ENCODE peak calls at places on chromosome 20, in six cellular contexts. One of them, this sample, is unnamed.

GRCh38 chr20:4439461-4439860 is 282.2 kb upstream of the PRND start:
- DNase-seq in neuronal stem cell: no peak
- DNase-seq in GM23248: no peak
- DNase-seq in neural progenitor cell: no peak
- DNase-seq in fibroblast of lung: no peak
- DNase-seq in endothelial cell of umbilical vein: no peak
- DNase-seq in this sample: no peak

GRCh38 chr20:35059612-35060011 is 33.0 kb downstream of the TRPC4AP start:
- DNase-seq in neuronal stem cell: no peak
- DNase-seq in GM23248: no peak
- DNase-seq in neural progenitor cell: no peak
- DNase-seq in fibroblast of lung: no peak
- DNase-seq in endothelial cell of umbilical vein: no peak
- DNase-seq in this sample: no peak

GRCh38 chr20:1330075-1330830 is 1.3 kb upstream of the SDCBP2 start:
- DNase-seq in neuronal stem cell: no peak
- DNase-seq in GM23248: peak; percentile 76
- DNase-seq in neural progenitor cell: no peak
- DNase-seq in fibroblast of lung: no peak
- DNase-seq in endothelial cell of umbilical vein: no peak
- DNase-seq in this sample: no peak

GRCh38 chr20:39116020-39116419 is 153.9 kb downstream of the DHX35 start:
- DNase-seq in neuronal stem cell: no peak
- DNase-seq in GM23248: no peak
- DNase-seq in neural progenitor cell: no peak
- DNase-seq in fibroblast of lung: no peak
- DNase-seq in endothelial cell of umbilical vein: no peak
- DNase-seq in this sample: no peak

GRCh38 chr20:44720617-44720993 is 5.4 kb downstream of the CCN5 start:
- DNase-seq in neuronal stem cell: no peak
- DNase-seq in GM23248: peak; percentile 93
- DNase-seq in neural progenitor cell: no peak
- DNase-seq in fibroblast of lung: peak; percentile 71
- DNase-seq in endothelial cell of umbilical vein: no peak
- DNase-seq in this sample: no peak

GRCh38 chr20:20318318-20319161 is 49.4 kb upstream of the INSM1 start:
- DNase-seq in neuronal stem cell: no peak
- DNase-seq in GM23248: peak; percentile 21
- DNase-seq in neural progenitor cell: no peak
- DNase-seq in fibroblast of lung: no peak
- DNase-seq in endothelial cell of umbilical vein: no peak
- DNase-seq in this sample: no peak

GRCh38 chr20:56985286-56985685 is 281.2 kb downstream of the BMP7 start:
- DNase-seq in neuronal stem cell: no peak
- DNase-seq in GM23248: peak; percentile 41
- DNase-seq in neural progenitor cell: no peak
- DNase-seq in fibroblast of lung: peak; percentile 28
- DNase-seq in endothelial cell of umbilical vein: no peak
- DNase-seq in this sample: peak; percentile 72

GRCh38 chr20:10708342-10709185 is 34.8 kb upstream of the JAG1 start:
- DNase-seq in neuronal stem cell: peak; percentile 73
- DNase-seq in GM23248: peak; percentile 72
- DNase-seq in neural progenitor cell: peak; percentile 86
- DNase-seq in fibroblast of lung: peak; percentile 90
- DNase-seq in endothelial cell of umbilical vein: peak; percentile 49
- DNase-seq in this sample: peak; percentile 66

GRCh38 chr20:57071283-57071701 is 195.1 kb downstream of the BMP7 start:
- DNase-seq in neuronal stem cell: no peak
- DNase-seq in GM23248: peak; percentile 46
- DNase-seq in neural progenitor cell: peak; percentile 77
- DNase-seq in fibroblast of lung: no peak
- DNase-seq in endothelial cell of umbilical vein: no peak
- DNase-seq in this sample: no peak

GRCh38 chr20:59403962-59404314 is 103.5 kb downstream of the EDN3 start:
- DNase-seq in neuronal stem cell: no peak
- DNase-seq in GM23248: no peak
- DNase-seq in neural progenitor cell: no peak
- DNase-seq in fibroblast of lung: no peak
- DNase-seq in endothelial cell of umbilical vein: no peak
- DNase-seq in this sample: no peak

GRCh38 chr20:44832724-44833123 is 22.4 kb upstream of the RIMS4 start:
- DNase-seq in neuronal stem cell: no peak
- DNase-seq in GM23248: peak; percentile 35
- DNase-seq in neural progenitor cell: no peak
- DNase-seq in fibroblast of lung: no peak
- DNase-seq in endothelial cell of umbilical vein: no peak
- DNase-seq in this sample: peak; percentile 16

GRCh38 chr20:64239449-64240242 is 15.9 kb upstream of the PCMTD2 start:
- DNase-seq in neuronal stem cell: no peak
- DNase-seq in GM23248: no peak
- DNase-seq in neural progenitor cell: no peak
- DNase-seq in fibroblast of lung: no peak
- DNase-seq in endothelial cell of umbilical vein: no peak
- DNase-seq in this sample: no peak

GRCh38 chr20:33917813-33918525 is 75.7 kb upstream of the RALY start:
- DNase-seq in neuronal stem cell: no peak
- DNase-seq in GM23248: no peak
- DNase-seq in neural progenitor cell: no peak
- DNase-seq in fibroblast of lung: no peak
- DNase-seq in endothelial cell of umbilical vein: no peak
- DNase-seq in this sample: no peak

GRCh38 chr20:59828478-59829414 is 104.7 kb downstream of the SYCP2 start:
- DNase-seq in neuronal stem cell: no peak
- DNase-seq in GM23248: no peak
- DNase-seq in neural progenitor cell: no peak
- DNase-seq in fibroblast of lung: no peak
- DNase-seq in endothelial cell of umbilical vein: no peak
- DNase-seq in this sample: no peak

GRCh38 chr20:9507544-9508239 is 6.7 kb upstream of the LAMP5 start:
- DNase-seq in neuronal stem cell: no peak
- DNase-seq in GM23248: no peak
- DNase-seq in neural progenitor cell: no peak
- DNase-seq in fibroblast of lung: no peak
- DNase-seq in endothelial cell of umbilical vein: no peak
- DNase-seq in this sample: no peak

GRCh38 chr20:58361549-58361948 is 27.5 kb upstream of the VAPB start:
- DNase-seq in neuronal stem cell: no peak
- DNase-seq in GM23248: peak; percentile 58
- DNase-seq in neural progenitor cell: no peak
- DNase-seq in fibroblast of lung: peak; percentile 54
- DNase-seq in endothelial cell of umbilical vein: no peak
- DNase-seq in this sample: no peak

GRCh38 chr20:20413801-20414200 is 45.9 kb downstream of the INSM1 start:
- DNase-seq in neuronal stem cell: no peak
- DNase-seq in GM23248: peak; percentile 2
- DNase-seq in neural progenitor cell: peak; percentile 62
- DNase-seq in fibroblast of lung: peak; percentile 17
- DNase-seq in endothelial cell of umbilical vein: no peak
- DNase-seq in this sample: no peak

GRCh38 chr20:5313916-5314315 is 2.8 kb downstream of the PROKR2 start:
- DNase-seq in neuronal stem cell: no peak
- DNase-seq in GM23248: no peak
- DNase-seq in neural progenitor cell: no peak
- DNase-seq in fibroblast of lung: no peak
- DNase-seq in endothelial cell of umbilical vein: no peak
- DNase-seq in this sample: no peak

GRCh38 chr20:52682271-52682670 is 289.9 kb upstream of the TSHZ2 start:
- DNase-seq in neuronal stem cell: no peak
- DNase-seq in GM23248: no peak
- DNase-seq in neural progenitor cell: no peak
- DNase-seq in fibroblast of lung: no peak
- DNase-seq in endothelial cell of umbilical vein: no peak
- DNase-seq in this sample: no peak

GRCh38 chr20:1418335-1418734 is 25.5 kb upstream of the FKBP1A start:
- DNase-seq in neuronal stem cell: no peak
- DNase-seq in GM23248: peak; percentile 72
- DNase-seq in neural progenitor cell: no peak
- DNase-seq in fibroblast of lung: peak; percentile 15
- DNase-seq in endothelial cell of umbilical vein: peak; percentile 65
- DNase-seq in this sample: peak; percentile 81

GRCh38 chr20:25466846-25467245 is 59.4 kb downstream of the GINS1 start:
- DNase-seq in neuronal stem cell: no peak
- DNase-seq in GM23248: no peak
- DNase-seq in neural progenitor cell: no peak
- DNase-seq in fibroblast of lung: no peak
- DNase-seq in endothelial cell of umbilical vein: no peak
- DNase-seq in this sample: no peak

GRCh38 chr20:25467441-25467840 is 60.0 kb downstream of the GINS1 start:
- DNase-seq in neuronal stem cell: no peak
- DNase-seq in GM23248: no peak
- DNase-seq in neural progenitor cell: no peak
- DNase-seq in fibroblast of lung: no peak
- DNase-seq in endothelial cell of umbilical vein: no peak
- DNase-seq in this sample: no peak

GRCh38 chr20:25470045-25470444 is 62.6 kb downstream of the GINS1 start:
- DNase-seq in neuronal stem cell: peak; percentile 23
- DNase-seq in GM23248: peak; percentile 23
- DNase-seq in neural progenitor cell: peak; percentile 68
- DNase-seq in fibroblast of lung: peak; percentile 30
- DNase-seq in endothelial cell of umbilical vein: peak; percentile 36
- DNase-seq in this sample: peak; percentile 18

GRCh38 chr20:25469558-25469957 is 62.1 kb downstream of the GINS1 start:
- DNase-seq in neuronal stem cell: no peak
- DNase-seq in GM23248: no peak
- DNase-seq in neural progenitor cell: no peak
- DNase-seq in fibroblast of lung: no peak
- DNase-seq in endothelial cell of umbilical vein: no peak
- DNase-seq in this sample: no peak

DNA sequence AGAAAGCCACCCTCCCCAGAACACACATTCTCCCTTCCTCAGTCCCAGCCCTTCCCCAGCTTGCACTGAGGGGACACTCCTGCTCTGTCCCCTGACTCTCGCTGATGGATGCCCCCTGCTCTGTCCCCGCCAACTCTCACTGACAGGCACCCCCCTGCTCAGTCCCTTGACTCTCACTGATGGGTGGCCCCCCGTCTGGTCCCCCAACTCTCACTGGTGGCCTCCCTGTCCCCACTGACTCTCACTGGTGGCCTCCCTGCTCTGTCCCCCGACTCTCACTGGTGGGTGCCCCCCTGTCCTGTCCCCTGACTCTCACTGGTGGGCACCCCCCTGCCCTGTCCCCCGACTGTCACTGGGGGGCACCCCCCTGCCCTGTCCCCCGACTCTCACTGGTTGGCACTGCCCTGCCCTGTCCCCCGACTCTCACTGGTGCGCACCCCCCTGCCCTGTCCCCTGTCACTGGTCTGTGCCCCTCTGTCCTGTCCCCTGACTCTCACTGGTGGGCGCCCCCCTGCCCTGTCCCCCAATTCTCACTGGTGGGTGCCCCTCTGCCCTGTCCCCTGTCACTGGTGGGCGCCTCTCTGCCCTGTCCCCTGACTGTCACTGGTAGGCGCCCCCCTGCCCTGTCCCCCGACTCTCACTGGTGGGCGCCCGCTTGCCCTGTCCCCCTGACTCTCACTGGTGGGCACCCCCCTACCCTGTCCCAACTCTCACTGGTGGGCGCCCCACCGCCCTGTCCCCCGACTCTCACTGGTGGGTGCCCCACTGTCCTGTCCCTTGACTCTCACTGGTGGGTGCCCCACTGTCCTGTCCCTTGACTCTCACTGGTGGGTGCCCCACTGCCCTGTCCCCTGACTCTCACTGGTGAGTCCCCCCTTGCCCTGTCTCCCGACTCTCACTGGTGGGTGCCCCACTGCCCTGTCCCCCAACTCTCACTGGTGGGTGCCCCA is 60.9 kb downstream of the GINS1 start:
- DNase-seq in neuronal stem cell: no peak
- DNase-seq in GM23248: no peak
- DNase-seq in neural progenitor cell: no peak
- DNase-seq in fibroblast of lung: no peak
- DNase-seq in endothelial cell of umbilical vein: no peak
- DNase-seq in this sample: no peak
- H3K36me3 ChIP-seq in neuronal stem cell: peaks cover 26% of the 10 kb centered on the region
- H3K36me3 ChIP-seq in GM23248: no peaks in the 10 kb centered on the region
- H3K36me3 ChIP-seq in neural progenitor cell: no peaks in the 10 kb centered on the region
- H3K36me3 ChIP-seq in fibroblast of lung: no peaks in the 10 kb centered on the region
- H3K36me3 ChIP-seq in endothelial cell of umbilical vein: peaks cover 4% of the 10 kb centered on the region
- H3K36me3 ChIP-seq in this sample: no peaks in the 10 kb centered on the region

DNA sequence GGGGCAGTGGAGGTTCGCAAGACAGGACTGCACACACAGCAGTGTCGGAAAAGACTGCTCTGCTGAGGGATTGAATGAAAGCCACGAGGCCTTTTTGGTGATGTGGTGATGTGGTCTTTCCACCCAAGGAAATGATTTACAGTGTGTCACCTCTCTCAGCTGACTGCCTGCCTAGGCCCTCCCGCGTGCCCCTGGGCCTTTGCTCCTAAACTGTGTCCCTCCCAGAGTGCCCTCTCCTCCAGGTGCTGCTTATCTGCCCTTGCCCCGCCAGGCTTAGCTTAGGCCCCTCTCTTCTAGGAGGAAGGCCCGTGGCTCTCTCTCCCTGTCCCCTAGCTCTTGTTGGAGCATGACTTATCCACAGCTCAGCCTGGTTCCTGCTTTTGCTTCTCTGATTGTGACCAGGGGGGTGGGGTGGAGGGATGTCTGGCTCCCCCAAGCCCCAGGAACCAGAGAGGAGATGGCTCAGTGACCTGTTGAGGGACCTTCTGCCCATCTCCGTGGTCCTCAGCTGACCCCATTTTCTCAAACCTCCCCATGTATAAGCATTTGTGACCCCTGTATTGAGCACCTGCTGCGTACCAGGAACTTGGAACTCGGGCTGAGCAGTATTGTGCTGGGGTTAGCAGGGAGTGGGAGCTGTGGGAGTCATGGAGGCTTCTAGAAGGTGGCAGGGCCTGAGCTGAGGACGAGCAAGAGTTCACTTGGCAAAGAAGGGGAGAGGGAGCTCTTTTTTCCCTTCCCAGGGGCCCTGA is 2.1 kb downstream of the SRC start:
- DNase-seq in neuronal stem cell: no peak
- DNase-seq in GM23248: peak; percentile 49
- DNase-seq in neural progenitor cell: no peak
- DNase-seq in fibroblast of lung: no peak
- DNase-seq in endothelial cell of umbilical vein: no peak
- DNase-seq in this sample: no peak
- H3K27ac ChIP-seq in neuronal stem cell: no peak overlapping the region
- H3K27ac ChIP-seq in GM23248: peak overlapping the region; percentile 40
- H3K27ac ChIP-seq in neural progenitor cell: no peak overlapping the region
- H3K27ac ChIP-seq in fibroblast of lung: no peak overlapping the region
- H3K27ac ChIP-seq in endothelial cell of umbilical vein: no peak overlapping the region
- H3K27ac ChIP-seq in this sample: no peak overlapping the region

DNA sequence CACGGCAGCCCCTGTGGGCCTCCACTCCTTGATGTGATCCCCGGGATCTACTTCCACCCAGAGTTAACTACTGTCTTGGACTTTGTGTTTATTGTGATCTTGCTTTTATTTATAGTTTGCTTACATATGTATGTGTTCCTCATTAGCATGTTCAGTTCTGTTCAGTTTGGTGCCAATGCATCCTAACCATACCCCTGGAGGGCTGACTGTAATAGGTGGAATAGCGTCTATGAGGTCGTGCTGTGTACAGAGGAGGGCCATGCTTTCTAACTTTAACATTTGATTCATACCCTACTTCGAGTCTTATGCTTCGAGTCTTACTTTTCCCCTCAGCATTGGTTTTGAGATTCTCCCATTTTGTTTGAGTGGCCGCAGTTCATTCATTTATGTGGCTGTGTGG is 104.3 kb upstream of the SLC24A3 start:
- DNase-seq in neuronal stem cell: no peak
- DNase-seq in GM23248: no peak
- DNase-seq in neural progenitor cell: no peak
- DNase-seq in fibroblast of lung: no peak
- DNase-seq in endothelial cell of umbilical vein: no peak
- DNase-seq in this sample: no peak
- H3K4me2 ChIP-seq in neuronal stem cell: no peak overlapping the region
- H3K4me2 ChIP-seq in GM23248: no peak overlapping the region
- H3K4me2 ChIP-seq in neural progenitor cell: no peak overlapping the region
- H3K4me2 ChIP-seq in fibroblast of lung: no peak overlapping the region
- H3K4me2 ChIP-seq in endothelial cell of umbilical vein: no peak overlapping the region
- H3K4me2 ChIP-seq in this sample: no peak overlapping the region

GRCh38 chr20:3258429-3258828 is 19.4 kb upstream of the SLC4A11 start:
- DNase-seq in neuronal stem cell: no peak
- DNase-seq in GM23248: no peak
- DNase-seq in neural progenitor cell: no peak
- DNase-seq in fibroblast of lung: no peak
- DNase-seq in endothelial cell of umbilical vein: no peak
- DNase-seq in this sample: no peak
- H3K36me3 ChIP-seq in neuronal stem cell: peaks cover 9% of the 10 kb centered on the region
- H3K36me3 ChIP-seq in GM23248: peaks cover 6% of the 10 kb centered on the region
- H3K36me3 ChIP-seq in neural progenitor cell: no peaks in the 10 kb centered on the region
- H3K36me3 ChIP-seq in fibroblast of lung: peaks cover 12% of the 10 kb centered on the region
- H3K36me3 ChIP-seq in endothelial cell of umbilical vein: peaks cover 6% of the 10 kb centered on the region
- H3K36me3 ChIP-seq in this sample: peaks cover 20% of the 10 kb centered on the region

This sample was measured in mammary epithelial cell.